ENCODE peak calls at places on chromosome 5, in ten cellular contexts. One of them, this sample, is unnamed.
A peak's percentile ranks its signal among the peaks of the same experiment; 100 is the strongest.

GRCh38 chr5:1479581-1480188 is 34.4 kb upstream of the SLC6A3 start:
- DNase-seq in lung: no peak
- DNase-seq in choroid plexus epithelial cell: peak; percentile 90
- DNase-seq in fibroblast of pulmonary artery: peak; percentile 70
- DNase-seq in CD4-positive, CD25-positive, alpha-beta regulatory T cell: peak; percentile 18
- DNase-seq in right atrium auricular region: peak; percentile 87
- DNase-seq in hepatocyte: peak; percentile 62
- DNase-seq in epithelial cell of esophagus: peak; percentile 26
- DNase-seq in transverse colon: peak; percentile 48
- DNase-seq in heart left ventricle: peak; percentile 30
- DNase-seq in this sample: peak; percentile 45

GRCh38 chr5:34694012-34694411 is 37.9 kb downstream of the RAI14 start:
- DNase-seq in lung: no peak
- DNase-seq in choroid plexus epithelial cell: no peak
- DNase-seq in fibroblast of pulmonary artery: no peak
- DNase-seq in CD4-positive, CD25-positive, alpha-beta regulatory T cell: no peak
- DNase-seq in right atrium auricular region: no peak
- DNase-seq in hepatocyte: no peak
- DNase-seq in epithelial cell of esophagus: no peak
- DNase-seq in transverse colon: no peak
- DNase-seq in heart left ventricle: no peak
- DNase-seq in this sample: no peak

GRCh38 chr5:17157294-17157693 is 60.1 kb upstream of the BASP1 start:
- DNase-seq in lung: no peak
- DNase-seq in choroid plexus epithelial cell: peak; percentile 39
- DNase-seq in fibroblast of pulmonary artery: no peak
- DNase-seq in CD4-positive, CD25-positive, alpha-beta regulatory T cell: no peak
- DNase-seq in right atrium auricular region: no peak
- DNase-seq in hepatocyte: no peak
- DNase-seq in epithelial cell of esophagus: no peak
- DNase-seq in transverse colon: no peak
- DNase-seq in heart left ventricle: no peak
- DNase-seq in this sample: no peak

GRCh38 chr5:159849437-159850191 is 66.7 kb upstream of the ADRA1B start:
- DNase-seq in lung: no peak
- DNase-seq in choroid plexus epithelial cell: peak; percentile 85
- DNase-seq in fibroblast of pulmonary artery: peak; percentile 75
- DNase-seq in CD4-positive, CD25-positive, alpha-beta regulatory T cell: no peak
- DNase-seq in right atrium auricular region: no peak
- DNase-seq in hepatocyte: no peak
- DNase-seq in epithelial cell of esophagus: peak; percentile 70
- DNase-seq in transverse colon: no peak
- DNase-seq in heart left ventricle: no peak
- DNase-seq in this sample: no peak

GRCh38 chr5:81194633-81195333 is 38.3 kb upstream of the CKMT2 start:
- DNase-seq in lung: peak; percentile 79
- DNase-seq in choroid plexus epithelial cell: peak; percentile 84
- DNase-seq in fibroblast of pulmonary artery: peak; percentile 82
- DNase-seq in CD4-positive, CD25-positive, alpha-beta regulatory T cell: peak; percentile 57
- DNase-seq in right atrium auricular region: peak; percentile 87
- DNase-seq in hepatocyte: peak; percentile 88
- DNase-seq in epithelial cell of esophagus: peak; percentile 72
- DNase-seq in transverse colon: peak; percentile 79
- DNase-seq in heart left ventricle: peak; percentile 89
- DNase-seq in this sample: peak; percentile 79

GRCh38 chr5:1815071-1815786 is 14.0 kb downstream of the NDUFS6 start:
- DNase-seq in lung: no peak
- DNase-seq in choroid plexus epithelial cell: no peak
- DNase-seq in fibroblast of pulmonary artery: no peak
- DNase-seq in CD4-positive, CD25-positive, alpha-beta regulatory T cell: no peak
- DNase-seq in right atrium auricular region: no peak
- DNase-seq in hepatocyte: no peak
- DNase-seq in epithelial cell of esophagus: no peak
- DNase-seq in transverse colon: no peak
- DNase-seq in heart left ventricle: no peak
- DNase-seq in this sample: no peak

GRCh38 chr5:2549354-2549753 is 202.1 kb downstream of the IRX2 start:
- DNase-seq in lung: no peak
- DNase-seq in choroid plexus epithelial cell: no peak
- DNase-seq in fibroblast of pulmonary artery: no peak
- DNase-seq in CD4-positive, CD25-positive, alpha-beta regulatory T cell: no peak
- DNase-seq in right atrium auricular region: no peak
- DNase-seq in hepatocyte: no peak
- DNase-seq in epithelial cell of esophagus: no peak
- DNase-seq in transverse colon: no peak
- DNase-seq in heart left ventricle: no peak
- DNase-seq in this sample: no peak

GRCh38 chr5:170076211-170076610 is 29.5 kb upstream of the FOXI1 start:
- DNase-seq in lung: no peak
- DNase-seq in choroid plexus epithelial cell: no peak
- DNase-seq in fibroblast of pulmonary artery: no peak
- DNase-seq in CD4-positive, CD25-positive, alpha-beta regulatory T cell: no peak
- DNase-seq in right atrium auricular region: no peak
- DNase-seq in hepatocyte: no peak
- DNase-seq in epithelial cell of esophagus: no peak
- DNase-seq in transverse colon: no peak
- DNase-seq in heart left ventricle: no peak
- DNase-seq in this sample: no peak

GRCh38 chr5:5009240-5009639 is 130.9 kb upstream of the ADAMTS16 start:
- DNase-seq in lung: no peak
- DNase-seq in choroid plexus epithelial cell: no peak
- DNase-seq in fibroblast of pulmonary artery: no peak
- DNase-seq in CD4-positive, CD25-positive, alpha-beta regulatory T cell: no peak
- DNase-seq in right atrium auricular region: no peak
- DNase-seq in hepatocyte: no peak
- DNase-seq in epithelial cell of esophagus: no peak
- DNase-seq in transverse colon: no peak
- DNase-seq in heart left ventricle: no peak
- DNase-seq in this sample: no peak

DNA sequence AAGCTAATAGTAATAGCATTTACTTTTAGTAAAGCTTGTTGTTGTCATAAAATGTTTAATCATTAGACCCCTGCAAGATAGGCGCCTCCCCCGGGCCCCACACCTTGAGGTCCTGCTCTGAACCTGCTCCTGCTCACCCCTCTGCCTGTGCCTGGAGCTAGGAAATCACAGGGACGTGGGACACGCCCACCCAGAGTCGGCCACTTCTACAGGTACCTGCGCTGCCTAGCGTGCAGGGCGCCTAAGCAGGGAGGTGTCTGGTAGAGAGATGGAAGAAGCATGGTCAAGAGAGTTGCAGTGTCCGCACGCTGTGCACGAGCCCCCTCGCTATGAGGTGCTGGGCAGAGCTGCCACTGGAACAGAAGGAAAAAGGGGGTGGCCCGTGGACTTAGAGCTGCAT is 52.6 kb downstream of the HINT1 start:
- DNase-seq in lung: no peak
- DNase-seq in choroid plexus epithelial cell: no peak
- DNase-seq in fibroblast of pulmonary artery: no peak
- DNase-seq in CD4-positive, CD25-positive, alpha-beta regulatory T cell: no peak
- DNase-seq in right atrium auricular region: no peak
- DNase-seq in hepatocyte: no peak
- DNase-seq in epithelial cell of esophagus: no peak
- DNase-seq in transverse colon: no peak
- DNase-seq in heart left ventricle: no peak
- DNase-seq in this sample: no peak
- H3K4me3 ChIP-seq in lung: no peak overlapping the region
- H3K4me3 ChIP-seq in choroid plexus epithelial cell: no peak overlapping the region
- H3K4me3 ChIP-seq in fibroblast of pulmonary artery: no peak overlapping the region
- H3K4me3 ChIP-seq in CD4-positive, CD25-positive, alpha-beta regulatory T cell: no peak overlapping the region
- H3K4me3 ChIP-seq in right atrium auricular region: no peak overlapping the region
- H3K4me3 ChIP-seq in hepatocyte: no peak overlapping the region
- H3K4me3 ChIP-seq in epithelial cell of esophagus: no peak overlapping the region
- H3K4me3 ChIP-seq in transverse colon: no peak overlapping the region
- H3K4me3 ChIP-seq in heart left ventricle: no peak overlapping the region
- H3K4me3 ChIP-seq in this sample: no peak overlapping the region

GRCh38 chr5:95532415-95532814 is 22.4 kb downstream of the SKIC3 start:
- DNase-seq in lung: no peak
- DNase-seq in choroid plexus epithelial cell: no peak
- DNase-seq in fibroblast of pulmonary artery: no peak
- DNase-seq in CD4-positive, CD25-positive, alpha-beta regulatory T cell: no peak
- DNase-seq in right atrium auricular region: no peak
- DNase-seq in hepatocyte: no peak
- DNase-seq in epithelial cell of esophagus: no peak
- DNase-seq in transverse colon: no peak
- DNase-seq in heart left ventricle: no peak
- DNase-seq in this sample: no peak
- H3K4me3 ChIP-seq in lung: no peak overlapping the region
- H3K4me3 ChIP-seq in choroid plexus epithelial cell: no peak overlapping the region
- H3K4me3 ChIP-seq in fibroblast of pulmonary artery: no peak overlapping the region
- H3K4me3 ChIP-seq in CD4-positive, CD25-positive, alpha-beta regulatory T cell: no peak overlapping the region
- H3K4me3 ChIP-seq in right atrium auricular region: no peak overlapping the region
- H3K4me3 ChIP-seq in hepatocyte: no peak overlapping the region
- H3K4me3 ChIP-seq in epithelial cell of esophagus: no peak overlapping the region
- H3K4me3 ChIP-seq in transverse colon: no peak overlapping the region
- H3K4me3 ChIP-seq in heart left ventricle: no peak overlapping the region
- H3K4me3 ChIP-seq in this sample: no peak overlapping the region

GRCh38 chr5:64667068-64667467 is 23.2 kb upstream of the SHISAL2B start:
- DNase-seq in lung: no peak
- DNase-seq in choroid plexus epithelial cell: no peak
- DNase-seq in fibroblast of pulmonary artery: no peak
- DNase-seq in CD4-positive, CD25-positive, alpha-beta regulatory T cell: no peak
- DNase-seq in right atrium auricular region: no peak
- DNase-seq in hepatocyte: no peak
- DNase-seq in epithelial cell of esophagus: no peak
- DNase-seq in transverse colon: no peak
- DNase-seq in heart left ventricle: no peak
- DNase-seq in this sample: no peak

GRCh38 chr5:64666058-64666457 is 24.2 kb upstream of the SHISAL2B start:
- DNase-seq in lung: no peak
- DNase-seq in choroid plexus epithelial cell: peak; percentile 81
- DNase-seq in fibroblast of pulmonary artery: peak; percentile 85
- DNase-seq in CD4-positive, CD25-positive, alpha-beta regulatory T cell: no peak
- DNase-seq in right atrium auricular region: no peak
- DNase-seq in hepatocyte: peak; percentile 65
- DNase-seq in epithelial cell of esophagus: peak; percentile 77
- DNase-seq in transverse colon: no peak
- DNase-seq in heart left ventricle: no peak
- DNase-seq in this sample: no peak

GRCh38 chr5:64670277-64670676 is 20.0 kb upstream of the SHISAL2B start:
- DNase-seq in lung: no peak
- DNase-seq in choroid plexus epithelial cell: no peak
- DNase-seq in fibroblast of pulmonary artery: no peak
- DNase-seq in CD4-positive, CD25-positive, alpha-beta regulatory T cell: no peak
- DNase-seq in right atrium auricular region: no peak
- DNase-seq in hepatocyte: no peak
- DNase-seq in epithelial cell of esophagus: no peak
- DNase-seq in transverse colon: no peak
- DNase-seq in heart left ventricle: no peak
- DNase-seq in this sample: no peak

GRCh38 chr5:64665243-64665642 is 25.1 kb upstream of the SHISAL2B start:
- DNase-seq in lung: no peak
- DNase-seq in choroid plexus epithelial cell: no peak
- DNase-seq in fibroblast of pulmonary artery: no peak
- DNase-seq in CD4-positive, CD25-positive, alpha-beta regulatory T cell: no peak
- DNase-seq in right atrium auricular region: no peak
- DNase-seq in hepatocyte: no peak
- DNase-seq in epithelial cell of esophagus: no peak
- DNase-seq in transverse colon: no peak
- DNase-seq in heart left ventricle: no peak
- DNase-seq in this sample: no peak
- H3K4me3 ChIP-seq in lung: no peak overlapping the region
- H3K4me3 ChIP-seq in choroid plexus epithelial cell: no peak overlapping the region
- H3K4me3 ChIP-seq in fibroblast of pulmonary artery: no peak overlapping the region
- H3K4me3 ChIP-seq in CD4-positive, CD25-positive, alpha-beta regulatory T cell: no peak overlapping the region
- H3K4me3 ChIP-seq in right atrium auricular region: no peak overlapping the region
- H3K4me3 ChIP-seq in hepatocyte: no peak overlapping the region
- H3K4me3 ChIP-seq in epithelial cell of esophagus: no peak overlapping the region
- H3K4me3 ChIP-seq in transverse colon: no peak overlapping the region
- H3K4me3 ChIP-seq in heart left ventricle: no peak overlapping the region
- H3K4me3 ChIP-seq in this sample: no peak overlapping the region

GRCh38 chr5:137739737-137740136 is 3.8 kb upstream of the KLHL3 start:
- DNase-seq in lung: no peak
- DNase-seq in choroid plexus epithelial cell: no peak
- DNase-seq in fibroblast of pulmonary artery: no peak
- DNase-seq in CD4-positive, CD25-positive, alpha-beta regulatory T cell: no peak
- DNase-seq in right atrium auricular region: no peak
- DNase-seq in hepatocyte: no peak
- DNase-seq in epithelial cell of esophagus: no peak
- DNase-seq in transverse colon: no peak
- DNase-seq in heart left ventricle: no peak
- DNase-seq in this sample: no peak

GRCh38 chr5:137734962-137735530 is 843 bp downstream of the KLHL3 start:
- DNase-seq in lung: peak; percentile 29
- DNase-seq in choroid plexus epithelial cell: peak; percentile 52
- DNase-seq in fibroblast of pulmonary artery: peak; percentile 60
- DNase-seq in CD4-positive, CD25-positive, alpha-beta regulatory T cell: no peak
- DNase-seq in right atrium auricular region: peak; percentile 68
- DNase-seq in hepatocyte: peak; percentile 44
- DNase-seq in epithelial cell of esophagus: peak; percentile 75
- DNase-seq in transverse colon: peak; percentile 34
- DNase-seq in heart left ventricle: peak; percentile 38
- DNase-seq in this sample: no peak

GRCh38 chr5:137735531-137736284 is at the start of gene KLHL3:
- DNase-seq in lung: peak; percentile 29
- DNase-seq in choroid plexus epithelial cell: peak; percentile 58
- DNase-seq in fibroblast of pulmonary artery: peak; percentile 63
- DNase-seq in CD4-positive, CD25-positive, alpha-beta regulatory T cell: peak; percentile 3
- DNase-seq in right atrium auricular region: peak; percentile 59
- DNase-seq in hepatocyte: peak; percentile 70
- DNase-seq in epithelial cell of esophagus: peak; percentile 58
- DNase-seq in transverse colon: peak; percentile 41
- DNase-seq in heart left ventricle: peak; percentile 40
- DNase-seq in this sample: no peak

GRCh38 chr5:137738947-137739346 is 3.1 kb upstream of the KLHL3 start:
- DNase-seq in lung: no peak
- DNase-seq in choroid plexus epithelial cell: no peak
- DNase-seq in fibroblast of pulmonary artery: no peak
- DNase-seq in CD4-positive, CD25-positive, alpha-beta regulatory T cell: no peak
- DNase-seq in right atrium auricular region: no peak
- DNase-seq in hepatocyte: no peak
- DNase-seq in epithelial cell of esophagus: no peak
- DNase-seq in transverse colon: no peak
- DNase-seq in heart left ventricle: no peak
- DNase-seq in this sample: no peak

DNA sequence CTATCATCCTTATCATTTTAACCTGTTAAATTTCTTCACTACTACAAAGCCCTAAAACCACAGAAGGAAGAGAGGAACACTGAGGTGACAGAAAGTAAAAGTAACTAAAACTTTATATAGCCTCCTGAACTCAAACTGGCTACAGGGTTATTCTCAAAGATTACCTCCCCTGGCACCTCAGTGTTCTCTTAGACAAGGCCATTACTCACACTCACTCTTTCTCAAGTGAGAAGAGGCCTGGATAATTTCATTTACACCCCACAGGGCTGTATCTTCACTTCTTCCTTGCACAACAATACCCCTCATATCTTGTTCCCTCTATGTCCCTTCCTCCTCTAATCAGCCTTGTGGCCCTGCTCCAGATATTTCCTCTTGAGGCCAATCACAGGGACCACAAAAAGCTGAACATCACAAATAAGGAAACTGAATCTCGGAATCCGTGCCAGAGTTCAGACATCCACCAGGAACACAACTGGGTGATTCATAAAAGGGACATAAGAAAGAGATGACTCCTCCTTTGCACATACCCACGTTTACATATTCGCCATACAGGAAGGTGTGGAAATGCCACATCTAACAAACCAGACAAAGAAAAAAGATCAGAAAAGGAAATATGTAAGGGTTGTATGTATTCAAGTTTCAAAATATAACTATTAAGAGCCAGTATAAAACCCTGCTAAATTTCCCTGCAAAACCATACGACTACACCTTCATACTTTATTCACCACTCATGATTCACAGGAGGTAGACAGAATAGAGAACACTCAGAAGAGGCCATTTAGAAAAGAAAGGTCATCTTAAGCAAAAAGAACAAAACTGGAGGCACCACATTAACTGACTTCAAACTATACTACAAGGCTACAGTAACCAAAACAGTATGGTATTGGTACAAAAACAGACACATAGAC is 1.7 kb upstream of the KLHL3 start:
- DNase-seq in lung: no peak
- DNase-seq in choroid plexus epithelial cell: peak; percentile 54
- DNase-seq in fibroblast of pulmonary artery: peak; percentile 94
- DNase-seq in CD4-positive, CD25-positive, alpha-beta regulatory T cell: no peak
- DNase-seq in right atrium auricular region: peak; percentile 78
- DNase-seq in hepatocyte: no peak
- DNase-seq in epithelial cell of esophagus: peak; percentile 89
- DNase-seq in transverse colon: peak; percentile 47
- DNase-seq in heart left ventricle: peak; percentile 78
- DNase-seq in this sample: peak; percentile 82
- H3K4me3 ChIP-seq in lung: no peak overlapping the region
- H3K4me3 ChIP-seq in choroid plexus epithelial cell: no peak overlapping the region
- H3K4me3 ChIP-seq in fibroblast of pulmonary artery: no peak overlapping the region
- H3K4me3 ChIP-seq in CD4-positive, CD25-positive, alpha-beta regulatory T cell: peak overlapping the region; percentile 94
- H3K4me3 ChIP-seq in right atrium auricular region: no peak overlapping the region
- H3K4me3 ChIP-seq in hepatocyte: no peak overlapping the region
- H3K4me3 ChIP-seq in epithelial cell of esophagus: no peak overlapping the region
- H3K4me3 ChIP-seq in transverse colon: no peak overlapping the region
- H3K4me3 ChIP-seq in heart left ventricle: no peak overlapping the region
- H3K4me3 ChIP-seq in this sample: peak overlapping the region; percentile 43